ENCODE peak calls at places on chromosome 11, in four cellular contexts. H, E, Q and O are unnamed samples.

GRCh38 chr11:84594602-84595001 is 1032.5 kb downstream of the DLG2 start:
- DNase-seq in H (no peak), Q (no peak), E (no peak), O (no peak)

GRCh38 chr11:12807621-12808020 is 133.4 kb downstream of the TEAD1 start:
- DNase-seq in Q (no peak), E (no peak), H (no peak), O (no peak)

GRCh38 chr11:66363805-66364535 is 7.6 kb downstream of the SLC29A2 start:
- DNase-seq in E (peak), H (no peak), Q (peak), O (peak)

GRCh38 chr11:93939084-93939780 is 81.9 kb upstream of the HEPHL1 start:
- DNase-seq in Q (no peak), E (no peak), H (no peak), O (no peak)

GRCh38 chr11:104151404-104152204 is 12.3 kb downstream of the PDGFD start:
- DNase-seq in H (no peak), E (no peak), Q (no peak), O (no peak)

GRCh38 chr11:95119361-95120060 is 29.9 kb downstream of the ENDOD1 start:
- DNase-seq in H (no peak), E (no peak), Q (no peak), O (no peak)

GRCh38 chr11:30497600-30497999 is 88.6 kb downstream of the MPPED2 start:
- DNase-seq in H (no peak), Q (no peak), E (no peak), O (no peak)

GRCh38 chr11:64461081-64461480 is 102.1 kb downstream of the RPS6KA4 start:
- DNase-seq in E (no peak), Q (no peak), H (no peak), O (no peak)

GRCh38 chr11:1674879-1675235 is 22.1 kb upstream of the KRTAP5-6 start:
- DNase-seq in Q (no peak), H (no peak), E (no peak), O (no peak)